ENCODE peak calls at places on chromosomes 7 and 10, in ten cellular contexts. F, P, L, K, O, Y, A, V, E and Q are unnamed samples.

GRCh38 chr10:72567421-72567820 is 58.5 kb downstream of the MICU1 start:
- DNase-seq in F (peak; percentile 13), P (no peak), L (no peak), K (no peak), O (no peak), Y (no peak), A (peak; percentile 75), V (peak; percentile 83), E (peak; percentile 3), Q (peak; percentile 50)

GRCh38 chr7:33379891-33380525 is 250.6 kb downstream of the BBS9 start:
- DNase-seq in F (no peak), P (no peak), L (no peak), K (no peak), O (no peak), Y (no peak), A (peak; percentile 18), V (no peak), E (no peak), Q (no peak)

GRCh38 chr10:4918236-4918635 is 45.0 kb upstream of the AKR1C1 start:
- DNase-seq in F (no peak), P (no peak), L (no peak), K (no peak), O (no peak), Y (no peak), A (peak; percentile 27), V (no peak), E (no peak), Q (no peak)

GRCh38 chr7:13099197-13099795 is 411.9 kb downstream of the ARL4A start:
- DNase-seq in F (no peak), P (no peak), L (no peak), K (no peak), O (no peak), Y (no peak), A (peak; percentile 71), V (peak; percentile 78), E (no peak), Q (no peak)

GRCh38 chr10:71302451-71302850 is 16.6 kb upstream of the SLC29A3 start:
- DNase-seq in F (no peak), P (no peak), L (no peak), K (no peak), O (no peak), Y (no peak), A (no peak), V (no peak), E (no peak), Q (no peak)

GRCh38 chr10:120948889-120949382 is 97.8 kb downstream of the WDR11 start:
- DNase-seq in F (peak; percentile 71), P (peak; percentile 87), L (no peak), K (peak; percentile 32), O (peak; percentile 31), Y (peak; percentile 75), A (peak; percentile 73), V (peak; percentile 45), E (peak; percentile 13), Q (peak; percentile 40)

GRCh38 chr7:111682576-111683372 is 120.5 kb upstream of the IMMP2L start:
- DNase-seq in F (no peak), P (no peak), L (no peak), K (no peak), O (no peak), Y (no peak), A (no peak), V (no peak), E (no peak), Q (no peak)

GRCh38 chr10:59287587-59287986 is 74.8 kb downstream of the FAM13C start:
- DNase-seq in F (no peak), P (no peak), L (no peak), K (no peak), O (no peak), Y (no peak), A (no peak), V (no peak), E (no peak), Q (no peak)

GRCh38 chr7:27119412-27119911 is 11.1 kb downstream of the HOXA4 start:
- DNase-seq in F (no peak), P (no peak), L (no peak), K (no peak), O (no peak), Y (no peak), A (no peak), V (no peak), E (no peak), Q (no peak)

GRCh38 chr10:111079241-111079760 is 2.5 kb downstream of the ADRA2A start:
- DNase-seq in F (no peak), P (no peak), L (no peak), K (no peak), O (no peak), Y (no peak), A (no peak), V (no peak), E (no peak), Q (no peak)

GRCh38 chr7:145845345-145845744 is 271.3 kb upstream of the CNTNAP2 start:
- DNase-seq in F (no peak), P (no peak), L (no peak), K (no peak), O (no peak), Y (no peak), A (no peak), V (no peak), E (no peak), Q (no peak)

GRCh38 chr7:157392256-157393037 is 55.6 kb downstream of the DNAJB6 start:
- DNase-seq in F (no peak), P (no peak), L (peak; percentile 34), K (no peak), O (no peak), Y (no peak), A (no peak), V (no peak), E (no peak), Q (no peak)

GRCh38 chr10:70889291-70889690 is 926 bp upstream of the PCBD1 start:
- DNase-seq in F (no peak), P (no peak), L (no peak), K (no peak), O (no peak), Y (no peak), A (no peak), V (no peak), E (no peak), Q (peak; percentile 26)

GRCh38 chr7:98086231-98086855 is 20.3 kb upstream of the LMTK2 start:
- DNase-seq in F (no peak), P (no peak), L (peak; percentile 82), K (no peak), O (no peak), Y (no peak), A (peak; percentile 79), V (peak; percentile 95), E (no peak), Q (no peak)

GRCh38 chr10:103926722-103927319 is 8.8 kb upstream of the STN1 start:
- DNase-seq in F (no peak), P (no peak), L (no peak), K (no peak), O (no peak), Y (no peak), A (no peak), V (no peak), E (no peak), Q (no peak)
- TF ChIP-seq CTCF in F (no peak), P (peak; percentile 22), L (no peak), K (no peak), O (no peak), Y (peak; percentile 43), A (no peak), V (peak; percentile 6), E (no peak), Q (no peak)

GRCh38 chr10:96043157-96043894 is at the start of gene CCNJ:
- DNase-seq in F (peak; percentile 88), P (peak; percentile 87), L (peak; percentile 88), K (peak; percentile 85), O (peak; percentile 75), Y (peak; percentile 91), A (peak; percentile 90), V (peak; percentile 87), E (peak; percentile 47), Q (peak; percentile 96)
- TF ChIP-seq CTCF in F (no peak), P (no peak), L (no peak), K (no peak), O (no peak), Y (peak; percentile 13), A (peak; percentile 6), V (no peak), E (no peak), Q (no peak)

GRCh38 chr10:52776471-52776903 is 3.9 kb upstream of the MBL2 start:
- DNase-seq in F (no peak), P (no peak), L (no peak), K (no peak), O (no peak), Y (no peak), A (no peak), V (no peak), E (no peak), Q (no peak)

GRCh38 chr10:52779541-52780390 is 7.2 kb upstream of the MBL2 start:
- DNase-seq in F (peak; percentile 73), P (peak; percentile 93), L (no peak), K (peak; percentile 35), O (no peak), Y (peak; percentile 86), A (peak; percentile 70), V (peak; percentile 37), E (no peak), Q (peak; percentile 78)

GRCh38 chr10:52777414-52777813 is 4.8 kb upstream of the MBL2 start:
- DNase-seq in F (no peak), P (no peak), L (no peak), K (no peak), O (no peak), Y (no peak), A (no peak), V (no peak), E (no peak), Q (no peak)

GRCh38 chr10:52780391-52781155 is 8.0 kb upstream of the MBL2 start:
- DNase-seq in F (no peak), P (no peak), L (no peak), K (no peak), O (no peak), Y (no peak), A (no peak), V (no peak), E (no peak), Q (no peak)

GRCh38 chr10:52778511-52779392 is 6.2 kb upstream of the MBL2 start:
- DNase-seq in F (peak; percentile 57), P (no peak), L (no peak), K (no peak), O (no peak), Y (peak; percentile 67), A (peak; percentile 21), V (no peak), E (no peak), Q (no peak)
- TF ChIP-seq CTCF in F (peak; percentile 75), P (peak; percentile 37), L (no peak), K (no peak), O (no peak), Y (peak; percentile 80), A (peak; percentile 15), V (peak; percentile 30), E (peak; percentile 90), Q (peak; percentile 73)

DNA sequence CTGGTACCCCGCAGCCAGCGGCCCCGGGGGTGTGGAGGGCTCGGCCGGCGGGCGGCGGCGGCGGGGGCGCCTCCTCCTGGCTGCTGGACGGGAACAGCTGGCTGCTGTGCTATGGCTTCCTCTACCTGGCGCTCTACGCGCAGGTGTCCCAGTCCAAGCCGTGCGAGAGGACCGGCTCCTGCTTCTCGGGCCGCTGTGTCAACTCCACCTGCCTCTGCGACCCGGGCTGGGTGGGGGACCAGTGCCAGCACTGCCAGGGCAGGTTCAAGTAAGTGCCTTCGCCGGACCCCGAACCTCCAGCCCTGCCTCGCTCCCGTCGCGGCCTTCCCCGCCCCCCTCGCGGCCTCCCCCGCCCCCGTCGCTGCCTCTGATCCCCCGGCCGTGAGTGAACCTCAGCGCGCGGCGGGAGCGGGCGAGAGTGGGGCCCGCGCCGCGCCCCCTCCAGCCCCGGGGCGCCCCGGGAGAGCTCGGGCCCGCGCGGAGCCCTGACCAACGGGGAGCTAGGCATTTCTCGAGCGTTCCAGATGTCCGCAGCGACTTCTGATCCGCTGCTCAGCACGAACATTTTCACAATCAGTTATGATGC is 704 bp downstream of the ATRNL1 start:
- DNase-seq in F (no peak), P (peak; percentile 61), L (no peak), K (peak; percentile 38), O (no peak), Y (peak; percentile 70), A (no peak), V (peak; percentile 2), E (no peak), Q (peak; percentile 63)
- TF ChIP-seq CTCF in F (no peak), P (no peak), L (no peak), K (no peak), O (no peak), Y (peak; percentile 57), A (no peak), V (no peak), E (peak; percentile 3), Q (no peak)